ENCODE peak calls at places on chromosome 15, in four cellular contexts. T is astrocyte of the spinal cord, U is A549, Y is hepatocyte. N is an unnamed sample.

GRCh38 chr15:60740787-60741354 is 261.9 kb upstream of the ICE2 start:
- DNase-seq in U (no peak), Y (peak; percentile 12), T (no peak), N (no peak)

GRCh38 chr15:67931861-67932260 is 92.0 kb upstream of the RNU6-1 start:
- DNase-seq in Y (peak; percentile 54), T (no peak), U (peak; percentile 57), N (no peak)

GRCh38 chr15:64877435-64877834 is 34.3 kb upstream of the ANKDD1A start:
- DNase-seq in Y (no peak), U (no peak), T (no peak), N (no peak)

GRCh38 chr15:52417957-52418356 is 110.7 kb downstream of the MYO5A start:
- DNase-seq in U (no peak), T (no peak), Y (no peak), N (no peak)

GRCh38 chr15:41810651-41811431 is 17.1 kb upstream of the JMJD7 start:
- DNase-seq in U (no peak), Y (no peak), T (no peak), N (no peak)

GRCh38 chr15:101534376-101534970 is 45.0 kb upstream of the PCSK6 start:
- DNase-seq in Y (no peak), T (no peak), U (no peak), N (no peak)

GRCh38 chr15:99095626-99096025 is 9.3 kb upstream of the SYNM start:
- DNase-seq in Y (no peak), T (no peak), U (no peak), N (no peak)

GRCh38 chr15:70876011-70876410 is 16.2 kb downstream of the THAP10 start:
- DNase-seq in U (no peak), Y (no peak), T (no peak), N (no peak)

GRCh38 chr15:44058126-44058525 is 136.9 kb downstream of the FRMD5 start:
- DNase-seq in U (no peak), Y (no peak), T (no peak), N (no peak)

GRCh38 chr15:85475317-85475701 is 94.9 kb downstream of the AKAP13 start:
- DNase-seq in T (no peak), Y (no peak), U (no peak), N (no peak)

GRCh38 chr15:57676578-57676977 is 29.9 kb upstream of the POLR2M start:
- DNase-seq in T (no peak), U (no peak), Y (no peak), N (no peak)

GRCh38 chr15:100766225-100767001 is 113.2 kb upstream of the ALDH1A3 start:
- DNase-seq in Y (no peak), T (no peak), U (no peak), N (no peak)

GRCh38 chr15:60460931-60461330 is 18.0 kb downstream of the ICE2 start:
- DNase-seq in U (no peak), Y (no peak), T (no peak), N (no peak)

GRCh38 chr15:46918462-46919125 is 798.7 kb upstream of the SEMA6D start:
- DNase-seq in U (no peak), Y (no peak), T (no peak), N (no peak)

GRCh38 chr15:56804279-56804678 is 71.0 kb upstream of the ZNF280D start:
- DNase-seq in Y (no peak), U (no peak), T (no peak), N (no peak)

GRCh38 chr15:98395974-98396627 is 252.2 kb upstream of the IGF1R start:
- DNase-seq in Y (peak; percentile 44), U (no peak), T (no peak), N (no peak)

GRCh38 chr15:100116416-100117190 is 225.2 kb downstream of the ADAMTS17 start:
- DNase-seq in Y (no peak), U (no peak), T (no peak), N (no peak)

GRCh38 chr15:25184356-25185155 is 229.8 kb downstream of the SNRPN start:
- DNase-seq in T (no peak), Y (no peak), U (no peak), N (peak; percentile 2)

GRCh38 chr15:99634576-99634975 is 68.8 kb downstream of the MEF2A start:
- DNase-seq in Y (no peak), T (no peak), U (no peak), N (no peak)

GRCh38 chr15:79370716-79371115 is 59.8 kb downstream of the TMED3 start:
- DNase-seq in T (peak; percentile 12), Y (no peak), U (no peak), N (no peak)

GRCh38 chr15:57440799-57441198 is 64.5 kb downstream of the CGNL1 start:
- DNase-seq in U (no peak), T (peak; percentile 91), Y (peak; percentile 65), N (no peak)

GRCh38 chr15:86591994-86592746 is 512.5 kb downstream of the AGBL1 start:
- DNase-seq in U (no peak), Y (no peak), T (no peak), N (no peak)

GRCh38 chr15:70585707-70586034 is 177.7 kb downstream of the UACA start:
- DNase-seq in T (no peak), Y (no peak), U (no peak), N (no peak)

GRCh38 chr15:65092911-65093792 is 16.6 kb downstream of the KBTBD13 start:
- DNase-seq in T (no peak), Y (no peak), U (no peak), N (no peak)

DNA sequence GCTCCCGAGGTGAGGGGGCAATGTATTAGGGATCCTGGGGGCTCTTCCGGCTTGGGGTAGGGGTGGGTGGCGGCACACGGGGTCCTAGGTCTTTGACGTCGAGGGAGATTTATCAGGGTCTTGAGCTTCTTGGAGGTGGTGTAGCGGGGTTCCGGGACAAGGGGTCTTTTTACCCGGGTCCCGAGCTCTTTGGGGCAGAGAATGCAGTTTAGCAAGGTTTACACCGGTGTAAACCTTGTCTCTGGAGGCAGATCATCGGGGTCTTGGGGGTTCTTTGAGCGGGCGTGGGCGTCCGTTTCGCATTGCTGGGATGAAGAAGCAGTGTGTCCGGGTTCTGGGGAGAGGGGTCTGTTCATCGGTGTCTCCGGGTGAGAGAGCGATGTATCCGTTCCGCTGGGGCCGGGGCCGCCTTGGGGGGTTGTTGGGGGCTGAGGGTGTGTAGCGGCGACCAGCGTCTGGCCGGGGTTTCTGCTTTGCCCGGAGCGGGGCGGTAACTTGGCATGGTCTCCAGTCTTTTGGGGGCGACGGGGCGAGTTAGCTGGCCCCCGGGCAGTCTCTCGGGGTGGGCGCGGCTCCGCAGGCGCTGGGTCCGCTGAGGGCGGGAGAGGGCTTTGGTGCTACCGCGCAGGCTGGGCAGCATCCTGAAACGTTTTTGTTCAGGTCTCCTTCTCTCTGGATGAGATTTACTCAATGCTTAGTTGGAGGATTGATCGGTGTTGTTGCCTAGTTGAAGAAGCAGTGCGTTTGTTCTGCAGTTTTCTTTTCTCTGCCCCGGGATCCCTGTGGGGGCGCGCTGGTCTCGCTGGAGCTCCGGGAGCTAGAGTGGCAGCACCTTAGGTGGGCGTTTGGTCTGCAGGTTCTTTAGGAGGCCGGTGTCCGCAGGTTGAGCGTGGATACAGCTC is 792 bp downstream of the GLCE start:
- DNase-seq in U (peak; percentile 48), Y (peak; percentile 65), T (peak; percentile 29), N (peak; percentile 27)
- TF ChIP-seq CTCF in U (peak; percentile 59), Y (peak; percentile 32), T (peak; percentile 48), N (no peak)

DNA sequence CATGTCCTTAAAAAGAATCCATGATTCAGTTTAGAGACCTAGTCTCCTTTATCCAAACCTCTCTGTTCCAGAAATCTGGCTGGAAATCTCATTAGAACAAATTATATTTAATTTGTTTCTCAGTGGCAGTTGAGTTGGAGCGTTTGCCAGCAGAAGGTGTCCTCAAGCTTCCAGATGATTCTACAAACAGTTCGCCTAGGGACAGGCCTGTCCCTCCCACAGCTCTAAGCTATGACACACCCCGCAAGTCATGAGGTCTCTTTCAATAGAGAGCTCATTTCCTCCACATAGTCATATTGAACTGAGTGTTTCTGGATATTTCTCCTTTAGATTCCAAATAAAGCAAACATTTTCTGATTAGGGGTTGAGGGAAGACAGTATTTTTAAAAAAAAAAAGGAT is 230.3 kb downstream of the ATP8B4 start:
- DNase-seq in Y (no peak), T (no peak), U (no peak), N (no peak)
- H3K4me3 ChIP-seq in Y (no peak overlapping the region), T (no peak overlapping the region), U (no peak overlapping the region), N (no peak overlapping the region)

GRCh38 chr15:23069496-23070166 is 30.3 kb upstream of the TUBGCP5 start:
- DNase-seq in U (peak; percentile 48), T (no peak), Y (no peak), N (no peak)
- TF ChIP-seq CTCF in U (no peak), T (no peak), Y (no peak), N (no peak)

DNA sequence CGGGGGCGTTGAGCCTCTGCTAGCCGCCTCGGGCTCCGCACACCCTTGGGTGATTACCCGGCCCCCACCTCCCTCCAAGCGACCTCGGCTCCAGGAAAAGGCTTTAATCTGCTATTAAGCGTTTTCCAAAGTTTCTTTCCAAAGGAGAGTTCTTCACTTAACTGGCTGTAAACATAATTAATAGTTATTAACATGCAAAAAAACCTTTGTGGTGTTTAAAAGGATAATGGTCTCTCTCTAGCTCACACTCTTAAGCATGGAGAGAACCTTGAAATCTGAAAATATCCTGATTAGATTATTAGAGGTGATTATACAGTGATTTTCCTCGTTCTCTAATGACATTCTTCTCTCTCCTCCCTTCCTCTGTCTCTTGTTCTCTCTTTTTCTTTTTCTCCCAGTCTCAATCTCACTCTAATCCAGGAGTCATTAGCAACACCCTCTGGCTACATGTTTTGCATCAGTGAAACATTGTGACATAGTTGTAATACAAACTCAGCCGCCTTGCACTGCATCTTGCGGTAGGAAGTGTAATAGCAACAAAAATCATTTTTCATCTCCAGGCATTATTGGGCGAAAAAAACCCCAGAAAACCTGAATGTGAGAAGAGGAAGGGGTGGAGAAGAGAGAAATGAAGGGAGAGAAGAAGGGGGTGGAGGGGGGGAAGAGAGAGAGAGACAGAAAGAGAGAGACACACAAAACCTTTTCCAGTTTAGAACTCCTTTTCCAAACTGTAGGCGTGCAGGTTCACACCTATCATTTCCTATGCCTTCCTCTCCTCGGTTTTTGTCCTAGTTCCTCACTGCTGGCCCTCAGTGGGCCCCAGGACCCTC is 24.4 kb downstream of the NR2F2 start:
- DNase-seq in T (peak; percentile 79), Y (peak; percentile 57), U (peak; percentile 76), N (no peak)
- H3K4me3 ChIP-seq in T (peak overlapping the region; percentile 49), Y (no peak overlapping the region), U (peak overlapping the region; percentile 62), N (no peak overlapping the region)

DNA sequence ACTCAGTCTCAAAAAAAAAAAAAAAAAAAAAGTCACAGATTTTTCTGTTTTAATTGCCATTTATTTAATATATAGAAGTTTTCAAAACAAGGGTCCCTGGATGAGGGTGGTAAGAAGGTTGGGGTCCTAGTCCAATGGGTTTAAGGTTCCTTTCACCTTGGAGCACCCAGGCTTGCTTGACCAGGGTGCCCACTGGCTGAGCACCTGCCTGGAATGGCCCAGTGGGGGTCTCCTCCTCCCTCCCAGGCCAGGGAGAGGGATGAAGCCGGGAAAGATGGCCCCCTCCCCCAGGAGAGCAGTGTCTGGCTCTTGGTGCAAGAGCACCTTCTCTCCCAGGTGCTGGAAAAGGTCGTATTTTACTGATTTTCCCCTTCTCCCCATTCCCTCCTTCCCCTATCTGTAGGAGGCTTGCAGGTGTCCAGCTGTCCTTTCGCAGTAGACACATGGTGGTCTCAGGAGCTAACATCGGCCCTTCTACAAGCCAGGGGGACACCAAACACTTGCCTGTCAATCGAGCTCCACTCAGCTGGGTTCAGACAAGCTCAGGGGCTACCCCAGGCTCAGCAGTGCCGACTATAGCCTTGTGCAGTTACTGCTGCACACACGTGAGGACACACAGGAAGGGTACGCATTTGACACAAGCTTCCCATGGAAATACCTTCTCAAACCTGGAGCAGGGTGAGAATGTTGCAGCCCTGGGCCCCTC is 112.3 kb upstream of the KLF13 start:
- DNase-seq in T (no peak), U (peak; percentile 27), Y (no peak), N (no peak)
- TF ChIP-seq CTCF in T (no peak), U (no peak), Y (no peak), N (no peak)

GRCh38 chr15:34239151-34239761 is 14.4 kb downstream of the EMC4 start:
- DNase-seq in Y (no peak), T (peak; percentile 85), U (peak; percentile 43), N (no peak)
- H3K4me3 ChIP-seq in Y (no peak overlapping the region), T (no peak overlapping the region), U (no peak overlapping the region), N (no peak overlapping the region)